ENCODE peak calls at places on chromosomes 7 and 10, in ten cellular contexts. W, Z, Q, F, K, X, P, L, S and O are unnamed samples.

GRCh38 chr10:113958631-113959382 is 84.9 kb upstream of the ADRB1 start:
- DNase-seq in W (no peak), Z (peak), Q (no peak), F (no peak), K (no peak), X (peak), P (no peak), L (peak), S (peak), O (peak)

GRCh38 chr7:139034855-139035587 is 821 bp downstream of the ZC3HAV1L start:
- DNase-seq in W (peak), Z (no peak), Q (no peak), F (peak), K (peak), X (no peak), P (no peak), L (peak), S (peak), O (no peak)

GRCh38 chr10:120456626-120457430 is at the start of gene PLPP4:
- DNase-seq in W (no peak), Z (no peak), Q (peak), F (no peak), K (no peak), X (peak), P (no peak), L (peak), S (peak), O (no peak)

GRCh38 chr7:155435110-155435509 is 22.8 kb upstream of the EN2 start:
- DNase-seq in W (no peak), Z (no peak), Q (no peak), F (no peak), K (no peak), X (no peak), P (no peak), L (no peak), S (no peak), O (no peak)

GRCh38 chr10:116741391-116742351 is 695 bp downstream of the HSPA12A start:
- DNase-seq in W (peak), Z (no peak), Q (peak), F (no peak), K (no peak), X (no peak), P (no peak), L (peak), S (no peak), O (no peak)

GRCh38 chr7:149861728-149862045 is 12.1 kb upstream of the ATP6V0E2 start:
- DNase-seq in W (no peak), Z (no peak), Q (no peak), F (no peak), K (no peak), X (no peak), P (no peak), L (no peak), S (no peak), O (no peak)

GRCh38 chr7:102122026-102122425 is 164.6 kb upstream of the SH2B2 start:
- DNase-seq in W (no peak), Z (no peak), Q (no peak), F (no peak), K (no peak), X (no peak), P (no peak), L (no peak), S (peak), O (no peak)

GRCh38 chr7:155353256-155353897 is 55.7 kb downstream of the INSIG1 start:
- DNase-seq in W (peak), Z (no peak), Q (no peak), F (no peak), K (no peak), X (no peak), P (no peak), L (no peak), S (no peak), O (no peak)

GRCh38 chr7:18257711-18258110 is 230.1 kb upstream of the PRPS1L1 start:
- DNase-seq in W (no peak), Z (no peak), Q (peak), F (no peak), K (no peak), X (no peak), P (no peak), L (no peak), S (peak), O (no peak)

GRCh38 chr10:120804020-120804419 is 47.1 kb upstream of the WDR11 start:
- DNase-seq in W (no peak), Z (no peak), Q (no peak), F (no peak), K (no peak), X (peak), P (no peak), L (no peak), S (no peak), O (no peak)

GRCh38 chr7:6654842-6655610 is 17.9 kb downstream of the ZNF316 start:
- DNase-seq in W (peak), Z (no peak), Q (no peak), F (no peak), K (no peak), X (no peak), P (no peak), L (no peak), S (no peak), O (no peak)

GRCh38 chr7:114986181-114986800 is 64.4 kb downstream of the MDFIC start:
- DNase-seq in W (no peak), Z (no peak), Q (no peak), F (no peak), K (no peak), X (no peak), P (no peak), L (no peak), S (no peak), O (no peak)

GRCh38 chr10:110305767-110306451 is 1.2 kb upstream of the SMNDC1 start:
- DNase-seq in W (no peak), Z (peak), Q (peak), F (no peak), K (peak), X (no peak), P (peak), L (peak), S (peak), O (no peak)

GRCh38 chr7:43559171-43559938 is 23.6 kb upstream of the STK17A start:
- DNase-seq in W (no peak), Z (no peak), Q (no peak), F (no peak), K (no peak), X (no peak), P (no peak), L (no peak), S (no peak), O (no peak)

GRCh38 chr10:113680172-113681111 is 730 bp downstream of the CASP7 start:
- DNase-seq in W (peak), Z (no peak), Q (peak), F (peak), K (peak), X (peak), P (no peak), L (no peak), S (peak), O (no peak)

GRCh38 chr10:109183366-109183765 is 739.9 kb downstream of the XPNPEP1 start:
- DNase-seq in W (no peak), Z (peak), Q (no peak), F (no peak), K (no peak), X (no peak), P (no peak), L (no peak), S (no peak), O (no peak)

GRCh38 chr7:44103566-44103940 is 592 bp upstream of the AEBP1 start:
- DNase-seq in W (no peak), Z (no peak), Q (no peak), F (no peak), K (no peak), X (no peak), P (no peak), L (no peak), S (no peak), O (no peak)

GRCh38 chr7:134702366-134703240 is 56.0 kb downstream of the BPGM start:
- DNase-seq in W (no peak), Z (no peak), Q (no peak), F (no peak), K (no peak), X (no peak), P (no peak), L (no peak), S (peak), O (peak)

GRCh38 chr10:130790339-130790738 is 521.2 kb downstream of the TCERG1L start:
- DNase-seq in W (no peak), Z (no peak), Q (no peak), F (no peak), K (no peak), X (no peak), P (no peak), L (no peak), S (peak), O (no peak)

GRCh38 chr7:80478683-80479082 is 33.2 kb downstream of the GNAT3 start:
- DNase-seq in W (no peak), Z (no peak), Q (no peak), F (no peak), K (no peak), X (no peak), P (no peak), L (no peak), S (no peak), O (no peak)

GRCh38 chr10:31808258-31809218 is 120.1 kb downstream of the ARHGAP12 start:
- DNase-seq in W (peak), Z (peak), Q (peak), F (no peak), K (peak), X (peak), P (no peak), L (peak), S (peak), O (peak)

GRCh38 chr7:65381742-65382141 is 8.1 kb downstream of the ZNF92 start:
- DNase-seq in W (no peak), Z (no peak), Q (no peak), F (no peak), K (no peak), X (no peak), P (no peak), L (no peak), S (no peak), O (no peak)

GRCh38 chr10:6269953-6270867 is 67.5 kb downstream of the PFKFB3 start:
- DNase-seq in W (no peak), Z (no peak), Q (no peak), F (peak), K (peak), X (no peak), P (peak), L (no peak), S (no peak), O (no peak)